ENCODE peak calls at places on chromosomes 4 and X, in eight cellular contexts. Q, M, U, T, A, H, O and W are unnamed samples.

GRCh38 chr4:88008133-88008621 is 742 bp downstream of the PKD2 start:
- DNase-seq in A (peak), T (peak), Q (peak), H (peak), U (no peak), O (peak), M (no peak), W (no peak)

GRCh38 chr4:174467107-174467506 is 55.2 kb downstream of the HPGD start:
- DNase-seq in H (peak), Q (no peak), T (peak), O (no peak), U (no peak), M (no peak), A (no peak), W (no peak)

GRCh38 chr4:5638316-5638715 is 70.0 kb downstream of the EVC2 start:
- DNase-seq in Q (no peak), U (peak), M (no peak), T (peak), O (no peak), A (no peak), H (peak), W (peak)

GRCh38 chr4:5051210-5051691 is at the start of gene STK32B:
- DNase-seq in H (peak), Q (peak), O (peak), T (peak), U (no peak), A (peak), M (no peak), W (peak)

GRCh38 chrX:56764153-56764974 is 35.3 kb downstream of the NBDY start:
- DNase-seq in O (peak), A (peak), H (peak), T (peak), M (no peak), U (no peak), Q (no peak), W (peak)

GRCh38 chr4:10582059-10582686 is 102.4 kb downstream of the CLNK start:
- DNase-seq in M (no peak), A (peak), H (peak), O (peak), T (peak), Q (no peak), U (no peak), W (peak)

GRCh38 chrX:72202792-72203401 is 21.3 kb downstream of the PIN4 start:
- DNase-seq in Q (no peak), U (no peak), O (no peak), M (no peak), A (no peak), T (no peak), H (no peak), W (no peak)

GRCh38 chrX:55056820-55057690 is 17.8 kb upstream of the PAGE2B start:
- DNase-seq in M (no peak), H (peak), O (no peak), A (no peak), U (no peak), T (peak), Q (no peak), W (peak)

GRCh38 chrX:71099736-71100135 is 4.1 kb downstream of the FOXO4 start:
- DNase-seq in U (no peak), H (no peak), M (no peak), A (no peak), T (no peak), Q (no peak), O (no peak), W (no peak)

GRCh38 chr4:664713-665231 is 9.3 kb downstream of the ATP5ME start:
- DNase-seq in H (no peak), A (no peak), Q (peak), U (no peak), O (no peak), T (no peak), M (no peak), W (no peak)

GRCh38 chr4:182881928-182882327 is 35.3 kb downstream of the DCTD start:
- DNase-seq in T (peak), M (no peak), O (peak), Q (no peak), A (peak), U (no peak), H (no peak), W (no peak)

GRCh38 chr4:45283352-45283751 is 557.0 kb upstream of the GNPDA2 start:
- DNase-seq in U (no peak), M (no peak), A (no peak), Q (no peak), T (no peak), O (no peak), H (no peak), W (no peak)

GRCh38 chr4:161252520-161253141 is 911.2 kb downstream of the FSTL5 start:
- DNase-seq in A (peak), H (peak), O (no peak), Q (no peak), M (no peak), U (no peak), T (peak), W (no peak)

GRCh38 chrX:112614640-112615039 is 65.1 kb downstream of the LHFPL1 start:
- DNase-seq in Q (no peak), M (no peak), H (peak), T (peak), A (no peak), U (no peak), O (no peak), W (no peak)

GRCh38 chr4:123832173-123833026 is 435.8 kb downstream of the SPRY1 start:
- DNase-seq in U (peak), M (no peak), T (peak), O (no peak), H (peak), Q (no peak), A (peak), W (peak)

GRCh38 chrX:134235236-134235635 is 1.7 kb upstream of the CCDC160 start:
- DNase-seq in Q (no peak), M (no peak), A (no peak), H (no peak), O (no peak), T (no peak), U (no peak), W (no peak)

GRCh38 chr4:2650276-2650675 is 105.9 kb downstream of the TNIP2 start:
- DNase-seq in T (no peak), M (no peak), H (no peak), O (no peak), U (no peak), Q (peak), A (no peak), W (no peak)

GRCh38 chr4:80058740-80059139 is 14.3 kb downstream of the ANTXR2 start:
- DNase-seq in U (no peak), M (no peak), O (no peak), A (peak), H (no peak), T (peak), Q (no peak), W (no peak)

GRCh38 chrX:2541603-2542002 is 40.8 kb upstream of the DHRSX start:
- DNase-seq in H (no peak), M (no peak), O (no peak), T (no peak), A (no peak), Q (no peak), U (no peak), W (no peak)

GRCh38 chrX:46953597-46953996 is 41.4 kb downstream of the JADE3 start:
- DNase-seq in Q (no peak), A (no peak), O (no peak), H (peak), T (peak), M (no peak), U (no peak), W (no peak)

GRCh38 chr4:145436793-145437192 is 44.9 kb upstream of the SMAD1 start:
- DNase-seq in A (no peak), Q (no peak), T (no peak), H (no peak), M (no peak), O (no peak), U (no peak), W (no peak)

GRCh38 chrX:16897445-16897844 is 27.3 kb upstream of the RBBP7 start:
- DNase-seq in T (no peak), O (no peak), U (no peak), Q (no peak), M (no peak), A (no peak), H (no peak), W (no peak)

GRCh38 chr4:112560084-112560483 is 44.1 kb upstream of the NEUROG2 start:
- DNase-seq in U (no peak), T (no peak), A (no peak), M (no peak), Q (no peak), H (no peak), O (no peak), W (no peak)

GRCh38 chr4:52368895-52369294 is 290.2 kb downstream of the USP46 start:
- DNase-seq in M (no peak), Q (no peak), H (no peak), U (no peak), T (no peak), A (no peak), O (no peak), W (no peak)

GRCh38 chr4:95548738-95549245 is at the start of gene UNC5C:
- DNase-seq in O (peak), Q (peak), A (peak), H (peak), M (no peak), U (no peak), T (peak), W (no peak)

GRCh38 chr4:10590896-10591295 is 93.7 kb downstream of the CLNK start:
- DNase-seq in T (peak), O (no peak), Q (no peak), H (peak), M (no peak), U (no peak), A (no peak), W (no peak)

GRCh38 chrX:72349190-72349589 is 43.5 kb upstream of the CITED1 start:
- DNase-seq in U (no peak), O (no peak), A (no peak), Q (no peak), M (no peak), H (no peak), T (no peak), W (no peak)

GRCh38 chr4:4486969-4487368 is 54.9 kb downstream of the STX18 start:
- DNase-seq in U (no peak), A (no peak), Q (no peak), M (no peak), O (no peak), H (no peak), T (no peak), W (no peak)

DNA sequence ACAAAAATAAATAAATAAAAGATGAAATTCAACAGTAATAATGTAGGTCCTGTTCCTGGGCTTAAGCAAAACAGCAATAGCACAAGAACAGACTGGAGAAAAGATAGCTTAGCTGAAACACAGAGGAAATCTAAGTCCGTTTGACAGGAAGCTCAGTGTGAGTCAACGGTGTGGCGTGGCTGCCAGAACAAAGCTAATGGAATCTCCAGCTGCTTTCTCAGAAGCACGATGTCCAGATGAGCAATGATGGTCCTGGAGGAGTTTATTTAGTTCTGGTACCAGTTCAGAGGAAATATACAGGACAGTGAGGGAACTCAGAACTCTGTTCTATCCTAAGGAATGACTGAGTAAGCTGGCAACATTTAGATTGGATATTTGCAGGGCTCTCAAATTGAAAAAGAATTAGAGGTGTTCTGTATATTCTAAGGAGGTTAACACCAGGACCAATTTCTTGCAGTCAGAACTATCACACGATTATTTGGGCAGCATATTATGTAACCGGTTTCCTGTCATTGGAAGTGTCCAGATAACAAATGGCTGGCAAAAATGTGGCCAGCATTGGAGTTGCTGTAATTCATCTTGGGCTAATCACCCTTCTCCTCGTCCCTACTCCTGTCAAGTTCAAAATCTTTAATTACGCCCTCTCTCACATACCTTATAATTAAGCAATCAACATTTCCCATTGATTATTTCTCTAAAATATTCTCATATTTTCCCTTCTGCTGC is 12.7 kb downstream of the GAB3 start:
- DNase-seq in H (peak), Q (no peak), U (no peak), M (no peak), O (no peak), T (peak), A (peak), W (no peak)
- H3K4me3 ChIP-seq in H (no peak), Q (no peak), U (no peak), M (no peak), O (no peak), T (no peak), A (no peak), W (no peak)

GRCh38 chr4:67892905-67893304 is 9.1 kb upstream of the TMPRSS11D start:
- DNase-seq in U (no peak), H (no peak), Q (no peak), O (no peak), M (no peak), A (no peak), T (no peak), W (no peak)
- TF ChIP-seq CTCF in U (peak), H (no peak), Q (no peak), O (peak), M (no peak), A (no peak), T (no peak), W (peak)

GRCh38 chr4:141352775-141353544 is 132.3 kb downstream of the ZNF330 start:
- DNase-seq in O (no peak), M (no peak), Q (no peak), H (peak), T (peak), A (no peak), U (peak), W (peak)

GRCh38 chr4:141350122-141350904 is 129.6 kb downstream of the ZNF330 start:
- DNase-seq in H (peak), A (peak), M (no peak), O (no peak), T (peak), Q (no peak), U (peak), W (peak)

GRCh38 chr4:141347738-141348524 is 127.2 kb downstream of the ZNF330 start:
- DNase-seq in T (no peak), A (no peak), Q (no peak), U (no peak), M (no peak), O (no peak), H (peak), W (no peak)

GRCh38 chr4:141348589-141348988 is 127.9 kb downstream of the ZNF330 start:
- DNase-seq in H (no peak), O (no peak), A (no peak), T (no peak), Q (no peak), U (no peak), M (no peak), W (no peak)

GRCh38 chr4:141352328-141352727 is 131.6 kb downstream of the ZNF330 start:
- DNase-seq in O (no peak), U (no peak), M (no peak), H (peak), T (no peak), A (no peak), Q (no peak), W (no peak)
- H3K4me3 ChIP-seq in O (no peak), U (no peak), M (no peak), H (no peak), T (no peak), A (no peak), Q (no peak), W (no peak)

DNA sequence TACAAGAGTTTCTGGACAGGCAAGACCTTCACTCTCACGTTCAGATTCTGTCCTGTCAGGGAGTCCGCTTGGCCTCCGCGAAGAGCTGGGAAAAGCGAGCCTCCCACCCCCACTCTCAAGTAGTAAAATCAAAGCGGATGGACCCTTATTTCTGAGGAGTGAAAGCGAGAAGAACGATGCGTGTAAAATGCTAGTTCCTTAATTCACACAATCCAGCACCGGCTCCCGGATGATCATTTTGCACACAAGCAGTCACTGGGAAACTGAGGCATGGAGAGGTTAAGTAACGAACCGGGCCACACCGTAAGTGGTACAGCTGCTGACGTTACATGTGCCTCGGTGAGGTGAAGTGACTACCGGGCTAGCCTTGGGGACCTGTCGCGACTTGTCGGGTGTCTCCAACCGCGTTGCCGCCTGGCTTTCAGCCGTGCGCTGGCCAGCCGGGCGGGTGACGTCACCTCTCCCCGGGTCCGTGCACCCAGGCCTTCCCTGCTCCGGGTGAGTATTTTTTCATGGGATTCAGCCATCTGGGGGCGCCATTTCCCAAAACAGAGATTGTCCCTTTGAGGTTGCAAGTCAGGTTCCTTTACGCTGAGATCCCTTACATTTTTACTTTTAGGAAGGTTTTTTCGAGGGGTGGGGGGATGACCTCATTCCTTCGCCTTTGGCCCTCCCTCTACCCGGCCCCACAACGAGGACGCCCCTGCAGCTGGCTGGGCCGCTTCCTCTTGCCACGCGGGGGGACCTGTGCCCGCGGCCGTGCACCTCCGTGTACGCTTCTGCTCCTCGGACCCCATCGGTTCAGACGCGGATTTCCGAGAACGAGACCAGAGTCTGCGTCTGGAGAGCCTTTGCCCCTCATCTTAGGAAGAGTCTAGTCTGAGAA is 3.4 kb upstream of the SFRP2 start:
- DNase-seq in A (peak), U (no peak), M (no peak), O (peak), Q (peak), H (peak), T (peak), W (no peak)
- TF ChIP-seq CTCF in A (peak), U (no peak), M (peak), O (peak), Q (peak), H (peak), T (peak), W (peak)

DNA sequence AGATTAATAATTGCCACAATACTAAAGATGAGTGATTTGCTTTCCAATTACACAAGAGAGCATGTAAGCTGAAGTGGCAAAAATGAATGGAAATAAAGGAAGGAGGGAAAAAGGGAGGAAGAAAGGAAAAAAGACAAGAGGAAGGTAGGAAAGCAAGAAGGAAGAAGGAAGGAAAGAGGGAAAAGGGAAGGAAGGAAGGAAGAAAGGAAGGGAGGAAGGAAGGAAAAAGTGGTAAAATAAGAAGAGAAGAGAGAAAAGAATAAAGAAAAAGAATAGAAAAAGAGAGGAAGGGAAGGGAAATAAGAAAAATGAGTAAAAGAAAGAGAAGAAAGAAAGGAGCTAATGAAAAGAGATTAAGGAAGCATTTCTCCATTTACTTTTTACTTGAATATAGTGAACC is 4.6 kb downstream of the NDST4 start:
- DNase-seq in O (no peak), H (no peak), M (no peak), A (no peak), Q (no peak), U (no peak), T (no peak), W (no peak)
- H3K4me3 ChIP-seq in O (no peak), H (no peak), M (no peak), A (no peak), Q (no peak), U (no peak), T (no peak), W (no peak)

DNA sequence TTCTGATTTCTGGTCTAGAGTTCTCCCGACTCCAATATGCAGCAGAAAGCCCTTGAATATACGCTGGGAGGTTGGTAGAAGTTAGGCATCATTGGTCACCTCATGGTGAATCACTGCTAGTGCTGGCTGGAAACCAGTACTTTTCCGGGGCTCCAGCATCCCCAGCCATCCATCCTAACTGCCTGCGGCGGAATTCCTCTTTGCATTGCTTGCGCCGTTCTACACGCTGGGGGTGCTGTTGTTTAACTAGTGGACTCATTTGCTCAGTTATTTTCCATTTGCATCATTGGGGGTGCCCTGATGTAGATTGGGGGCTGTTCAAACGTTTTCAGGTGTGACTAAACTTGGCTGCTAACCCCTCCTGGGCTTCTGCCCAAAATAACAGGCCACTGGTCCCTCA is 23.3 kb upstream of the GPR50 start:
- DNase-seq in H (peak), A (no peak), U (no peak), T (peak), O (no peak), Q (no peak), M (no peak), W (peak)
- TF ChIP-seq CTCF in H (no peak), A (no peak), U (peak), T (peak), O (peak), Q (no peak), M (no peak), W (peak)

GRCh38 chrX:14290335-14290734 is 239.0 kb upstream of the GLRA2 start:
- DNase-seq in T (no peak), M (no peak), H (no peak), A (no peak), O (no peak), U (no peak), Q (no peak), W (no peak)
- H3K4me3 ChIP-seq in T (no peak), M (no peak), H (no peak), A (no peak), O (no peak), U (no peak), Q (no peak), W (no peak)